ENCODE peak calls at places on chromosomes 4 and X, in six cellular contexts. U, I, A, Q, M and R are unnamed samples.

GRCh38 chrX:40105016-40105790 is 7.4 kb upstream of the BCOR start:
- DNase-seq in I (peak; percentile 73), M (peak; percentile 63), Q (no peak), U (no peak), A (peak; percentile 59), R (no peak)

GRCh38 chr4:153090670-153091385 is 113.4 kb upstream of the TRIM2 start:
- DNase-seq in M (no peak), A (no peak), Q (no peak), U (no peak), I (no peak), R (no peak)

GRCh38 chr4:42610941-42611340 is 46.0 kb downstream of the ATP8A1 start:
- DNase-seq in M (no peak), U (no peak), A (no peak), Q (no peak), I (no peak), R (no peak)

GRCh38 chrX:97126020-97126419 is 242.3 kb downstream of the RPA4 start:
- DNase-seq in M (no peak), U (peak; percentile 43), Q (no peak), A (no peak), I (no peak), R (no peak)

GRCh38 chr4:182764137-182764536 is 153.0 kb downstream of the DCTD start:
- DNase-seq in Q (no peak), A (no peak), U (no peak), I (no peak), M (no peak), R (no peak)

GRCh38 chr4:177175473-177175872 is 134.2 kb upstream of the NEIL3 start:
- DNase-seq in A (no peak), U (no peak), I (no peak), Q (no peak), M (no peak), R (no peak)

GRCh38 chrX:82734140-82734539 is 774.0 kb upstream of the POU3F4 start:
- DNase-seq in A (no peak), U (no peak), I (no peak), Q (no peak), M (no peak), R (no peak)

GRCh38 chr4:69984030-69984443 is 11.7 kb upstream of the STATH start:
- DNase-seq in M (no peak), A (no peak), Q (no peak), U (peak; percentile 42), I (no peak), R (no peak)

GRCh38 chrX:141669689-141670088 is 28.9 kb downstream of the SPANXD start:
- DNase-seq in I (no peak), M (no peak), A (no peak), Q (no peak), U (peak; percentile 42), R (no peak)

GRCh38 chr4:94912606-94913005 is 154.9 kb downstream of the BMPR1B start:
- DNase-seq in Q (no peak), M (no peak), A (no peak), U (no peak), I (no peak), R (no peak)

GRCh38 chr4:113643505-113643904 is 118.0 kb downstream of the CAMK2D start:
- DNase-seq in U (no peak), A (no peak), Q (no peak), M (no peak), I (no peak), R (no peak)

GRCh38 chrX:133497356-133497755 is 82.1 kb upstream of the GPC4 start:
- DNase-seq in I (no peak), A (no peak), M (no peak), U (no peak), Q (no peak), R (no peak)

GRCh38 chrX:71618303-71618721 is at the start of gene CXCR3:
- DNase-seq in A (no peak), M (no peak), Q (no peak), U (no peak), I (no peak), R (no peak)

GRCh38 chr4:150436598-150437370 is 145.2 kb upstream of the MAB21L2 start:
- DNase-seq in A (no peak), U (no peak), I (no peak), Q (no peak), M (no peak), R (no peak)

GRCh38 chr4:57676394-57676793 is 566.2 kb upstream of the IGFBP7 start:
- DNase-seq in I (no peak), A (no peak), Q (no peak), M (no peak), U (no peak), R (no peak)

GRCh38 chr4:55866973-55867574 is 13.6 kb downstream of the EXOC1 start:
- DNase-seq in I (peak; percentile 83), A (peak; percentile 59), Q (no peak), M (no peak), U (peak; percentile 77), R (no peak)

GRCh38 chrX:131752493-131753198 is 208.8 kb downstream of the OR13H1 start:
- DNase-seq in A (no peak), Q (peak; percentile 73), U (no peak), M (peak; percentile 80), I (peak; percentile 90), R (no peak)

GRCh38 chr4:55080174-55080865 is 45.1 kb downstream of the KDR start:
- DNase-seq in M (no peak), I (no peak), A (no peak), U (peak; percentile 2), Q (no peak), R (no peak)

GRCh38 chr4:63607186-63607872 is 801.9 kb downstream of the TECRL start:
- DNase-seq in A (no peak), I (no peak), Q (no peak), M (no peak), U (no peak), R (no peak)

GRCh38 chr4:47474799-47475198 is 10.3 kb upstream of the ATP10D start:
- DNase-seq in M (no peak), A (no peak), U (no peak), I (no peak), Q (no peak), R (no peak)

GRCh38 chr4:2930821-2931764 is 32.1 kb downstream of the NOP14 start:
- DNase-seq in I (no peak), Q (no peak), U (no peak), M (peak; percentile 53), A (no peak), R (peak; percentile 74)

GRCh38 chr4:76723373-76723772 is 174.6 kb downstream of the SOWAHB start:
- DNase-seq in I (no peak), M (no peak), U (peak; percentile 62), A (no peak), Q (no peak), R (no peak)

DNA sequence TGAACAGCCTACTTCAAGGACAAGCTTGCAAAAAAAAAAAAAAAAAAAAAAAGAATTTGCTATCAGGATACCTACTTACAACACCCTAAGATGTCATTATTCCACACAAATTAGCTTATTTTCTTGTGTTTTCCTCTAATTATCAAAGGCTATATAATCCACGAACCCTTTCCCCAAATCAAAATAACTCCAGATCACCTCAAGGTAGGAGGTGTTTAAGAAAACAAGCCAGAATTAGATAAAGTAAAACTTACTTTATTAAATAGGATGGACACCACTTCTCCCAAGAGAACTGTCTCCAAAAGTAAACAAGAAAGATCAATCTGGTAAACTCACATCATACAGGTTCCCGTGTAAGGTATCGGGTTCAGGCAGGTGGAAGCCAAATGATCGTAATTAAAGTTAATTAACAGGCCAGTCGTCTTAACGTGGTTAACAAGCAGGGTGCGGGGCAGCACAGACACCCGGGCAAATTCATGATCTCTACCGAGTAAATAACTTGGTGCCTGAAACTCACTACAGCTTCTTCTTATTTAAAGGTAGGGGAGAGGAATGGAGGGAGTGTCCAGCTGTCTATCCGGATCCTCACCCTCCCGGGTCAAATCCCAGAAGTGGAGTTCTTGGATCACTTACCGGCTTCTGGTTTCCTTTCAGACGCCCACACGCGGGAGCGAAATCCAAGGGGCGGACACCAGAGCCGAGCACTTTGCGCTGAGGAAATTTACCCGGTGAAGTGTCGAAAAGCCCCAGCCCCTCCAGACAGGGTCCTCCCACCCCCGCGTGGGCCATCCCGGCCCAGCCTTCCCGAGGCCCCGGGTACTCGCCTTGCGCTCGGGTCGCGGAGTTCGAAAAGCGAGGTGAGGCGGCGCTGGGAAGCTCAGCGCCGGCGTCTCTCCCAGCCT is 708 bp downstream of the ARAP2 start:
- DNase-seq in U (peak; percentile 16), M (peak; percentile 35), I (peak; percentile 43), A (no peak), Q (peak; percentile 21), R (peak; percentile 73)
- H3K27ac ChIP-seq in U (no peak overlapping the region), M (peak overlapping the region; percentile 50), I (no peak overlapping the region), A (no peak overlapping the region), Q (peak overlapping the region; percentile 76), R (peak overlapping the region; percentile 98)

GRCh38 chr4:86600007-86600653 is 6.0 kb downstream of the PTPN13 start:
- DNase-seq in U (no peak), M (no peak), A (no peak), Q (no peak), I (no peak), R (no peak)

GRCh38 chr4:86593726-86594558 is at the start of gene PTPN13:
- DNase-seq in M (peak; percentile 99), A (peak; percentile 98), U (peak; percentile 99), I (no peak), Q (peak; percentile 42), R (peak; percentile 96)

GRCh38 chr4:86595426-86595805 is 1.3 kb downstream of the PTPN13 start:
- DNase-seq in M (no peak), I (no peak), U (no peak), Q (no peak), A (no peak), R (no peak)

GRCh38 chr4:86594559-86595425 is 677 bp downstream of the PTPN13 start:
- DNase-seq in U (peak; percentile 86), Q (no peak), I (no peak), M (peak; percentile 55), A (peak; percentile 82), R (peak; percentile 77)

GRCh38 chr4:86596802-86597201 is 2.7 kb downstream of the PTPN13 start:
- DNase-seq in A (no peak), M (no peak), I (no peak), Q (no peak), U (peak; percentile 53), R (no peak)
- H3K27ac ChIP-seq in A (no peak overlapping the region), M (no peak overlapping the region), I (no peak overlapping the region), Q (no peak overlapping the region), U (no peak overlapping the region), R (peak overlapping the region; percentile 35)

GRCh38 chr4:143358419-143358818 is 21.7 kb downstream of the GAB1 start:
- DNase-seq in A (no peak), M (no peak), Q (no peak), U (no peak), I (no peak), R (no peak)
- H3K27ac ChIP-seq in A (no peak overlapping the region), M (no peak overlapping the region), Q (no peak overlapping the region), U (peak overlapping the region; percentile 78), I (no peak overlapping the region), R (peak overlapping the region; percentile 80)

DNA sequence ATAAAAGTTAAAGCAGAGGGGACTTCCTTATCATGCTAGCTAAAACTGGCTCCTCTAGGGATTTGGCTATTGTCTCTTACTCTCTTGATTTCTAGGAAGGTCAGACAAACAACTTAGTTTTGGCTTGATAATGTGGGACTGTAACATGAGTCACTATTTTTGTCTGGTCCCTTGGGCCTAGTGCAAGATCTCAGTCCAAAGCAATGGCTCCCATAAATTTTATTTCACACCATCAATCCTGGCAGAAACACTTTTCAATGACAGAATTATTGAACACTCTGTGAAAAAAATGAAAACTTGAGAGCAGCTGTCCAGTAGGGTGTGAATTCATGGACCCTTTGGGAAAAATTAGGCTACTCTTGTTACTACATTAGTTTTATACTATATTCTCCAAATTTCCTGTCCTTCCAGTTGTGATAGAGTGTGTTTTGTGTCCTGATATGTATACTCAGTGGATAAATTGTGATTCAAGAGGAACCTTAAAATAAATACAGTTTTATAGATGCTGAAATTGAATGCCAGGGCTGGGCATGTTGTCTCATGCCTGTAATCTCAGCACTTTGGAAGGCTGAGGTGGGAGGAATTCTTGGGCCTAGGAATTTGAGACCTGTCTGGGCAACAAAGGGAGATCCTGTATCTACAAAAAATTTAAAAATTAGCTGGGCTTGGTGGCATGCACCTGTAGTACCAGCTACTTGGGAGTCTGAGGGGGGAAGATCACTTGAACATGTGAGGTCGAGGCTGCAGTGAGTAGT is 10.8 kb upstream of the SNCA start:
- DNase-seq in U (no peak), A (no peak), I (no peak), Q (no peak), M (no peak), R (no peak)
- H3K27ac ChIP-seq in U (no peak overlapping the region), A (no peak overlapping the region), I (no peak overlapping the region), Q (no peak overlapping the region), M (no peak overlapping the region), R (no peak overlapping the region)